ENCODE peak calls at places on chromosome 22, in five cellular contexts. K, L, O, J and P are unnamed samples.

GRCh38 chr22:44243761-44244160 is 63.0 kb downstream of the PARVG start:
- DNase-seq in K (no peak), L (no peak), O (no peak), J (no peak), P (no peak)

GRCh38 chr22:21712751-21713427 is 22.7 kb downstream of the YPEL1 start:
- DNase-seq in K (no peak), L (peak; percentile 85), O (peak; percentile 75), J (no peak), P (peak; percentile 59)

GRCh38 chr22:44633647-44634046 is 68.4 kb upstream of the PRR5 start:
- DNase-seq in K (no peak), L (no peak), O (no peak), J (no peak), P (no peak)

GRCh38 chr22:31618057-31618456 is 44.0 kb downstream of the PISD start:
- DNase-seq in K (no peak), L (no peak), O (peak; percentile 94), J (no peak), P (no peak)

GRCh38 chr22:49208003-49208402 is 619.7 kb downstream of the BRD1 start:
- DNase-seq in K (no peak), L (no peak), O (no peak), J (no peak), P (peak; percentile 10)

GRCh38 chr22:45994516-45995404 is 17.8 kb upstream of the WNT7B start:
- DNase-seq in K (peak; percentile 71), L (peak; percentile 70), O (peak; percentile 78), J (no peak), P (peak; percentile 87)

GRCh38 chr22:40817737-40818136 is 1.4 kb downstream of the SLC25A17 start:
- DNase-seq in K (no peak), L (no peak), O (no peak), J (no peak), P (no peak)

GRCh38 chr22:47343611-47344010 is 581.2 kb downstream of the TBC1D22A start:
- DNase-seq in K (no peak), L (no peak), O (no peak), J (no peak), P (no peak)

GRCh38 chr22:22408731-22409696 is 99.5 kb downstream of the ZNF280B start:
- DNase-seq in K (peak; percentile 21), L (peak; percentile 18), O (peak; percentile 96), J (no peak), P (peak; percentile 57)

GRCh38 chr22:38724926-38725571 is 19.3 kb downstream of the GTPBP1 start:
- DNase-seq in K (no peak), L (peak; percentile 61), O (peak; percentile 47), J (no peak), P (no peak)

GRCh38 chr22:33756508-33756949 is 163.7 kb downstream of the LARGE1 start:
- DNase-seq in K (no peak), L (no peak), O (no peak), J (no peak), P (peak; percentile 68)

GRCh38 chr22:40479126-40479800 is 108.9 kb downstream of the SGSM3 start:
- DNase-seq in K (no peak), L (no peak), O (no peak), J (no peak), P (no peak)

GRCh38 chr22:46681010-46681409 is 57.0 kb downstream of the CERK start:
- DNase-seq in K (no peak), L (no peak), O (peak; percentile 7), J (no peak), P (no peak)

GRCh38 chr22:18045794-18046193 is 21.4 kb upstream of the MICAL3 start:
- DNase-seq in K (no peak), L (no peak), O (no peak), J (no peak), P (no peak)

GRCh38 chr22:28053871-28054621 is 135.0 kb upstream of the PITPNB start:
- DNase-seq in K (no peak), L (no peak), O (no peak), J (no peak), P (no peak)

GRCh38 chr22:46297151-46297819 is 615 bp downstream of the GTSE1 start:
- DNase-seq in K (no peak), L (peak; percentile 49), O (peak; percentile 9), J (no peak), P (no peak)

GRCh38 chr22:16963189-16963945 is 44.7 kb downstream of the GAB4 start:
- DNase-seq in K (no peak), L (no peak), O (no peak), J (no peak), P (no peak)

GRCh38 chr22:42229455-42230149 is 40.9 kb downstream of the TCF20 start:
- DNase-seq in K (no peak), L (no peak), O (no peak), J (no peak), P (no peak)

GRCh38 chr22:43262990-43263644 is 76.2 kb upstream of the TTLL12 start:
- DNase-seq in K (no peak), L (peak; percentile 74), O (no peak), J (no peak), P (no peak)

GRCh38 chr22:43230983-43231723 is 44.2 kb upstream of the TTLL12 start:
- DNase-seq in K (peak; percentile 70), L (peak; percentile 44), O (peak; percentile 76), J (peak; percentile 66), P (peak; percentile 89)

GRCh38 chr22:48605856-48606255 is 1221.8 kb downstream of the BRD1 start:
- DNase-seq in K (no peak), L (no peak), O (no peak), J (no peak), P (no peak)

GRCh38 chr22:36155702-36156101 is 4.9 kb downstream of the APOL3 start:
- DNase-seq in K (no peak), L (peak; percentile 9), O (no peak), J (no peak), P (no peak)

GRCh38 chr22:46934172-46934745 is 171.8 kb downstream of the TBC1D22A start:
- DNase-seq in K (no peak), L (no peak), O (no peak), J (no peak), P (no peak)

GRCh38 chr22:42994917-42995562 is 19.9 kb downstream of the PACSIN2 start:
- DNase-seq in K (no peak), L (peak; percentile 96), O (peak; percentile 71), J (no peak), P (no peak)

GRCh38 chr22:48567213-48567975 is 1260.3 kb downstream of the BRD1 start:
- DNase-seq in K (no peak), L (no peak), O (no peak), J (no peak), P (no peak)

GRCh38 chr22:48091060-48091650 is 1328.7 kb downstream of the TBC1D22A start:
- DNase-seq in K (no peak), L (no peak), O (no peak), J (no peak), P (no peak)

GRCh38 chr22:17213976-17214375 is 5.3 kb downstream of the ADA2 start:
- DNase-seq in K (no peak), L (no peak), O (peak; percentile 59), J (no peak), P (peak; percentile 62)

GRCh38 chr22:44180706-44181032 is at the start of gene PARVG:
- DNase-seq in K (no peak), L (no peak), O (peak; percentile 7), J (no peak), P (peak; percentile 63)

GRCh38 chr22:43854151-43854785 is 8.0 kb downstream of the SULT4A1 start:
- DNase-seq in K (no peak), L (no peak), O (no peak), J (no peak), P (peak; percentile 19)

GRCh38 chr22:44049369-44050231 is 25.5 kb downstream of the PARVB start:
- DNase-seq in K (no peak), L (no peak), O (no peak), J (no peak), P (no peak)

GRCh38 chr22:31753005-31753633 is 700 bp upstream of the DEPDC5 start:
- DNase-seq in K (peak; percentile 66), L (peak; percentile 46), O (peak; percentile 74), J (no peak), P (peak; percentile 93)

GRCh38 chr22:45867118-45867905 is 109.7 kb downstream of the WNT7B start:
- DNase-seq in K (no peak), L (peak; percentile 41), O (no peak), J (no peak), P (peak; percentile 51)

GRCh38 chr22:50719814-50720300 is 18.1 kb upstream of the ACR start:
- DNase-seq in K (no peak), L (no peak), O (no peak), J (no peak), P (no peak)

GRCh38 chr22:50716291-50717024 is 21.5 kb upstream of the ACR start:
- DNase-seq in K (no peak), L (no peak), O (no peak), J (no peak), P (no peak)

GRCh38 chr22:50720301-50720845 is 17.6 kb upstream of the ACR start:
- DNase-seq in K (no peak), L (no peak), O (no peak), J (no peak), P (no peak)

GRCh38 chr22:50717709-50718351 is 20.2 kb upstream of the ACR start:
- DNase-seq in K (no peak), L (no peak), O (no peak), J (no peak), P (no peak)

GRCh38 chr22:50718352-50718709 is 19.7 kb upstream of the ACR start:
- DNase-seq in K (no peak), L (no peak), O (no peak), J (no peak), P (no peak)
- H2BK12ac ChIP-seq in K (no peak overlapping the region), L (no peak overlapping the region), O (no peak overlapping the region), J (no peak overlapping the region), P (no peak overlapping the region)

DNA sequence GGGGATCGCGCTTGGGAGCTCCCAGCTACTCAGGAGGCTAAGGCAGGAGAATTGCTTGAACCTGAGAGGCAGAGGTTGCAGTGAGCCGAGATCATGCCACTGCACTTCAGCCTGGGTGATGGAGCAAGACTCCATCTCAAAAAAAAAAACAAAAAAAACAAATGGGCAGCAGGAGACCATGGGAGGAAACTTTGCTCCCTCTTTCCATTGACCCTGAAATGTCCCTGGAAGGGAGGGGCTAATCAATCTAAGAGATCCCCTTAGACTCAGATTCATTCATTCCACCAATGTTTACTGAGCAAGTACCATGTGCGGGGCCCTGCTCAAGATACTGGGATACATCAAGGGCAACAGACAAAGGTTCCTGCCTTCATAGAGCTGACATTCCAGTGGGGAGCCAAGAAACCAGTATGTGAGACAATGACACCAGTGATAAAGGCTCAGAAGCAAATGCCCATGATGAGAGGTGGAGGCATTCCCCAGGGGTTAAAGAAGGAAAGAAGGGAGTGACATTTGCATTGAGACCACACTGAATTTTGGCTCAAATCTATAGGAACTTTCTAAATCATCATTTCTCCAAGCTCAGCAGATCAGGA is 37.7 kb upstream of the TFIP11 start:
- DNase-seq in K (no peak), L (no peak), O (no peak), J (no peak), P (no peak)
- H3K9ac ChIP-seq in K (no peak overlapping the region), L (no peak overlapping the region), O (no peak overlapping the region), J (no peak overlapping the region), P (no peak overlapping the region)

GRCh38 chr22:26432619-26433311 is 3.7 kb downstream of the ASPHD2 start:
- DNase-seq in K (no peak), L (no peak), O (peak; percentile 29), J (no peak), P (no peak)
- H2BK12ac ChIP-seq in K (no peak overlapping the region), L (no peak overlapping the region), O (no peak overlapping the region), J (no peak overlapping the region), P (no peak overlapping the region)

DNA sequence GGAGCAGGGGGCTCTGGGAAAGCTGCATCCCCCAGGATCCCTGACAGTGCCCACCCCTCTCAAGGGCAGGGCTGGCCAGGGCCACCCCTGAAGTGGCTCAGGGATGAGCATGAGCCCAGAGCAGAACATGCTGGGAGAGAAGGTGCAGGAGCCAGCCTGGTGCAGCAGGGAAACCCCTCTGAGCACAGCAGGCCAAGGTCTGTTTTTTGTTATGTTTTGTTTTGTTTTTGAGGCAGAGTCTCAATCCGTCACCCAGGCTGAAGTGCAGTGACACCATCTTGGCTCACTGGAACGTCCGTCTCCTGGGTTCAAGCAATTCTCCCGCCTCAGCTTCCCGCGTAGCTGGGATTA is 792 bp upstream of the SBF1 start:
- DNase-seq in K (no peak), L (no peak), O (no peak), J (no peak), P (no peak)
- H3K9ac ChIP-seq in K (peak overlapping the region; percentile 86), L (peak overlapping the region; percentile 82), O (no peak overlapping the region), J (no peak overlapping the region), P (no peak overlapping the region)